ENCODE peak calls at places on chromosome 21, in ten cellular contexts. D, K, H, L, N, J, Z, Y, A and S are unnamed samples.

GRCh38 chr21:23585419-23585818 is 2021.9 kb downstream of the MRPL39 start:
- DNase-seq in D (no peak), K (no peak), H (no peak), L (no peak), N (no peak), J (no peak), Z (no peak), Y (no peak), A (no peak), S (no peak)

GRCh38 chr21:34795152-34796141 is 126.7 kb downstream of the CLIC6 start:
- DNase-seq in D (no peak), K (no peak), H (no peak), L (no peak), N (no peak), J (peak; percentile 56), Z (no peak), Y (peak; percentile 80), A (no peak), S (no peak)

GRCh38 chr21:37172646-37173045 is 94.5 kb downstream of the VPS26C start:
- DNase-seq in D (no peak), K (no peak), H (no peak), L (no peak), N (no peak), J (no peak), Z (no peak), Y (no peak), A (no peak), S (no peak)

GRCh38 chr21:25967566-25968438 is 202.8 kb downstream of the APP start:
- DNase-seq in D (no peak), K (no peak), H (no peak), L (no peak), N (no peak), J (peak; percentile 11), Z (no peak), Y (no peak), A (no peak), S (no peak)

GRCh38 chr21:15781986-15782385 is 52.2 kb downstream of the USP25 start:
- DNase-seq in D (no peak), K (no peak), H (no peak), L (no peak), N (no peak), J (no peak), Z (no peak), Y (no peak), A (no peak), S (no peak)

GRCh38 chr21:41361786-41362604 is at the start of gene MX2:
- DNase-seq in D (peak; percentile 27), K (peak; percentile 66), H (no peak), L (peak; percentile 79), N (peak; percentile 66), J (peak; percentile 94), Z (no peak), Y (peak; percentile 92), A (peak; percentile 66), S (peak; percentile 70)

GRCh38 chr21:46118305-46118870 is 20.5 kb downstream of the COL6A2 start:
- DNase-seq in D (no peak), K (peak; percentile 0), H (no peak), L (no peak), N (no peak), J (no peak), Z (no peak), Y (no peak), A (no peak), S (no peak)

GRCh38 chr21:17613242-17613676 is 558 bp upstream of the BTG3 start:
- DNase-seq in D (no peak), K (no peak), H (peak; percentile 12), L (no peak), N (peak; percentile 2), J (peak; percentile 16), Z (no peak), Y (peak; percentile 26), A (no peak), S (peak; percentile 11)

GRCh38 chr21:44047996-44048560 is 36.0 kb downstream of the TRAPPC10 start:
- DNase-seq in D (no peak), K (no peak), H (no peak), L (no peak), N (no peak), J (no peak), Z (no peak), Y (no peak), A (no peak), S (no peak)

GRCh38 chr21:38660333-38661295 is 145.1 kb upstream of the ETS2 start:
- DNase-seq in D (peak; percentile 25), K (no peak), H (no peak), L (no peak), N (no peak), J (no peak), Z (peak; percentile 77), Y (no peak), A (no peak), S (no peak)

GRCh38 chr21:28142692-28143091 is 850.0 kb downstream of the LTN1 start:
- DNase-seq in D (no peak), K (no peak), H (no peak), L (no peak), N (peak; percentile 80), J (peak; percentile 81), Z (no peak), Y (peak; percentile 67), A (no peak), S (no peak)